ENCODE peak calls at places on chromosome 6, in six cellular contexts. One of them, this sample, is unnamed.

GRCh38 chr6:41836660-41837052 is 49.2 kb downstream of the TOMM6 start:
- DNase-seq in IMR-90: peak; percentile 34
- DNase-seq in GM12878: no peak
- DNase-seq in stomach: no peak
- DNase-seq in sigmoid colon: no peak
- DNase-seq in Peyer's patch: no peak
- DNase-seq in this sample: no peak

GRCh38 chr6:113635222-113635970 is 221.7 kb upstream of the MARCKS start:
- DNase-seq in IMR-90: no peak
- DNase-seq in GM12878: no peak
- DNase-seq in stomach: no peak
- DNase-seq in sigmoid colon: no peak
- DNase-seq in Peyer's patch: no peak
- DNase-seq in this sample: no peak

GRCh38 chr6:113414511-113414910 is 442.6 kb upstream of the MARCKS start:
- DNase-seq in IMR-90: peak; percentile 81
- DNase-seq in GM12878: no peak
- DNase-seq in stomach: peak; percentile 54
- DNase-seq in sigmoid colon: no peak
- DNase-seq in Peyer's patch: no peak
- DNase-seq in this sample: no peak

GRCh38 chr6:158481612-158482473 is 78.0 kb upstream of the TMEM181 start:
- DNase-seq in IMR-90: peak; percentile 85
- DNase-seq in GM12878: no peak
- DNase-seq in stomach: no peak
- DNase-seq in sigmoid colon: no peak
- DNase-seq in Peyer's patch: no peak
- DNase-seq in this sample: no peak

GRCh38 chr6:79450984-79451383 is 86.2 kb downstream of the LCA5 start:
- DNase-seq in IMR-90: no peak
- DNase-seq in GM12878: no peak
- DNase-seq in stomach: no peak
- DNase-seq in sigmoid colon: no peak
- DNase-seq in Peyer's patch: no peak
- DNase-seq in this sample: no peak

GRCh38 chr6:75604294-75604693 is 2.6 kb downstream of the SENP6 start:
- DNase-seq in IMR-90: no peak
- DNase-seq in GM12878: no peak
- DNase-seq in stomach: no peak
- DNase-seq in sigmoid colon: no peak
- DNase-seq in Peyer's patch: no peak
- DNase-seq in this sample: no peak

GRCh38 chr6:56851104-56851503 is 103.8 kb upstream of the BEND6 start:
- DNase-seq in IMR-90: peak; percentile 74
- DNase-seq in GM12878: no peak
- DNase-seq in stomach: no peak
- DNase-seq in sigmoid colon: no peak
- DNase-seq in Peyer's patch: no peak
- DNase-seq in this sample: no peak

GRCh38 chr6:143744593-143745151 is 66.9 kb downstream of the PHACTR2 start:
- DNase-seq in IMR-90: peak; percentile 18
- DNase-seq in GM12878: no peak
- DNase-seq in stomach: peak; percentile 40
- DNase-seq in sigmoid colon: no peak
- DNase-seq in Peyer's patch: no peak
- DNase-seq in this sample: no peak

GRCh38 chr6:44000164-44000842 is 126.9 kb downstream of the MRPL14 start:
- DNase-seq in IMR-90: peak; percentile 25
- DNase-seq in GM12878: peak; percentile 84
- DNase-seq in stomach: no peak
- DNase-seq in sigmoid colon: no peak
- DNase-seq in Peyer's patch: no peak
- DNase-seq in this sample: no peak

GRCh38 chr6:42383421-42384208 is 68.1 kb downstream of the TRERF1 start:
- DNase-seq in IMR-90: no peak
- DNase-seq in GM12878: no peak
- DNase-seq in stomach: no peak
- DNase-seq in sigmoid colon: no peak
- DNase-seq in Peyer's patch: no peak
- DNase-seq in this sample: no peak

GRCh38 chr6:96007663-96008062 is 8.1 kb upstream of the FUT9 start:
- DNase-seq in IMR-90: no peak
- DNase-seq in GM12878: no peak
- DNase-seq in stomach: no peak
- DNase-seq in sigmoid colon: no peak
- DNase-seq in Peyer's patch: no peak
- DNase-seq in this sample: no peak

GRCh38 chr6:2542858-2543218 is 207.9 kb downstream of the MYLK4 start:
- DNase-seq in IMR-90: peak; percentile 89
- DNase-seq in GM12878: peak; percentile 64
- DNase-seq in stomach: no peak
- DNase-seq in sigmoid colon: no peak
- DNase-seq in Peyer's patch: no peak
- DNase-seq in this sample: no peak

GRCh38 chr6:9025796-9026195 is 590.5 kb upstream of the SLC35B3 start:
- DNase-seq in IMR-90: no peak
- DNase-seq in GM12878: no peak
- DNase-seq in stomach: no peak
- DNase-seq in sigmoid colon: no peak
- DNase-seq in Peyer's patch: no peak
- DNase-seq in this sample: no peak
- H3K4me3 ChIP-seq in IMR-90: no peak overlapping the region
- H3K4me3 ChIP-seq in GM12878: no peak overlapping the region
- H3K4me3 ChIP-seq in stomach: no peak overlapping the region
- H3K4me3 ChIP-seq in sigmoid colon: no peak overlapping the region
- H3K4me3 ChIP-seq in Peyer's patch: no peak overlapping the region
- H3K4me3 ChIP-seq in this sample: peak overlapping the region; percentile 18

GRCh38 chr6:30321692-30322388 is 4.9 kb upstream of the TRIM39 start:
- DNase-seq in IMR-90: peak; percentile 29
- DNase-seq in GM12878: no peak
- DNase-seq in stomach: no peak
- DNase-seq in sigmoid colon: no peak
- DNase-seq in Peyer's patch: no peak
- DNase-seq in this sample: no peak
- H3K4me1 ChIP-seq in IMR-90: peaks cover 3% of the 10 kb centered on the region
- H3K4me1 ChIP-seq in GM12878: peaks cover 10% of the 10 kb centered on the region
- H3K4me1 ChIP-seq in stomach: peaks cover 19% of the 10 kb centered on the region
- H3K4me1 ChIP-seq in sigmoid colon: peaks cover 25% of the 10 kb centered on the region
- H3K4me1 ChIP-seq in Peyer's patch: peaks cover 6% of the 10 kb centered on the region
- H3K4me1 ChIP-seq in this sample: peaks cover 31% of the 10 kb centered on the region

GRCh38 chr6:15363523-15364400 is 117.9 kb downstream of the JARID2 start:
- DNase-seq in IMR-90: no peak
- DNase-seq in GM12878: peak; percentile 73
- DNase-seq in stomach: no peak
- DNase-seq in sigmoid colon: no peak
- DNase-seq in Peyer's patch: no peak
- DNase-seq in this sample: no peak
- TF ChIP-seq POLR2A in IMR-90: no peak
- TF ChIP-seq POLR2A in GM12878: no peak
- TF ChIP-seq POLR2A in stomach: no peak
- TF ChIP-seq POLR2A in sigmoid colon: no peak
- TF ChIP-seq POLR2A in Peyer's patch: no peak
- TF ChIP-seq POLR2A in this sample: no peak

GRCh38 chr6:6646859-6647258 is 58.3 kb downstream of the LY86 start:
- DNase-seq in IMR-90: no peak
- DNase-seq in GM12878: no peak
- DNase-seq in stomach: no peak
- DNase-seq in sigmoid colon: no peak
- DNase-seq in Peyer's patch: no peak
- DNase-seq in this sample: no peak

GRCh38 chr6:6648659-6649343 is 60.3 kb downstream of the LY86 start:
- DNase-seq in IMR-90: no peak
- DNase-seq in GM12878: no peak
- DNase-seq in stomach: no peak
- DNase-seq in sigmoid colon: no peak
- DNase-seq in Peyer's patch: no peak
- DNase-seq in this sample: no peak

GRCh38 chr6:6646384-6646783 is 57.9 kb downstream of the LY86 start:
- DNase-seq in IMR-90: no peak
- DNase-seq in GM12878: no peak
- DNase-seq in stomach: no peak
- DNase-seq in sigmoid colon: no peak
- DNase-seq in Peyer's patch: no peak
- DNase-seq in this sample: no peak

GRCh38 chr6:6650839-6651238 is 62.3 kb downstream of the LY86 start:
- DNase-seq in IMR-90: no peak
- DNase-seq in GM12878: no peak
- DNase-seq in stomach: no peak
- DNase-seq in sigmoid colon: no peak
- DNase-seq in Peyer's patch: no peak
- DNase-seq in this sample: no peak

DNA sequence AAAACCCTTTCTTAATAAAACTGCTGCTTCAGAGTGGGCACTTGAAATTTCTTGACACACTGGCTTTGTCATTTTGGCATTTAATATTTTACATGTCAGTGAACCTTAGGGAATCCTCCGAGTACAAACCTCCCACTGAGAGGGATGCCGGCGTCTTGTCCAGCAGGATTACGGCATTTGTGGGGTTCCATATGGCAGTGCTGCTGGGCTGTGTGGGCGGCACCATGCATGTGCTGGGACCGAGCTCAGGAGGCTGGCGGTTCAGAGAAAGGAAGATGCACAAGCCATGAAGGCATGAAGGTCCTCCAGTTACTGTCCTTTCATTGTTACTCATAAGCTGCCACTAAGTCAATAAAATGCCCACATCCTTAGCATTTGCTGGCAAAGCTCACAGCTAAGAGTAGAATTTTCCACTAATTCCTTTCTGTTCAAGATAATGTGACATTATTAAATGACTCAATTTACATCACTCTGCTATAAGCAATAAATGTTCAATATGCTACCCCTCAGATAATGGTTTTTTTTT is 61.4 kb downstream of the LY86 start:
- DNase-seq in IMR-90: no peak
- DNase-seq in GM12878: no peak
- DNase-seq in stomach: no peak
- DNase-seq in sigmoid colon: no peak
- DNase-seq in Peyer's patch: no peak
- DNase-seq in this sample: no peak
- H3K4me3 ChIP-seq in IMR-90: no peak overlapping the region
- H3K4me3 ChIP-seq in GM12878: no peak overlapping the region
- H3K4me3 ChIP-seq in stomach: no peak overlapping the region
- H3K4me3 ChIP-seq in sigmoid colon: no peak overlapping the region
- H3K4me3 ChIP-seq in Peyer's patch: no peak overlapping the region
- H3K4me3 ChIP-seq in this sample: no peak overlapping the region

DNA sequence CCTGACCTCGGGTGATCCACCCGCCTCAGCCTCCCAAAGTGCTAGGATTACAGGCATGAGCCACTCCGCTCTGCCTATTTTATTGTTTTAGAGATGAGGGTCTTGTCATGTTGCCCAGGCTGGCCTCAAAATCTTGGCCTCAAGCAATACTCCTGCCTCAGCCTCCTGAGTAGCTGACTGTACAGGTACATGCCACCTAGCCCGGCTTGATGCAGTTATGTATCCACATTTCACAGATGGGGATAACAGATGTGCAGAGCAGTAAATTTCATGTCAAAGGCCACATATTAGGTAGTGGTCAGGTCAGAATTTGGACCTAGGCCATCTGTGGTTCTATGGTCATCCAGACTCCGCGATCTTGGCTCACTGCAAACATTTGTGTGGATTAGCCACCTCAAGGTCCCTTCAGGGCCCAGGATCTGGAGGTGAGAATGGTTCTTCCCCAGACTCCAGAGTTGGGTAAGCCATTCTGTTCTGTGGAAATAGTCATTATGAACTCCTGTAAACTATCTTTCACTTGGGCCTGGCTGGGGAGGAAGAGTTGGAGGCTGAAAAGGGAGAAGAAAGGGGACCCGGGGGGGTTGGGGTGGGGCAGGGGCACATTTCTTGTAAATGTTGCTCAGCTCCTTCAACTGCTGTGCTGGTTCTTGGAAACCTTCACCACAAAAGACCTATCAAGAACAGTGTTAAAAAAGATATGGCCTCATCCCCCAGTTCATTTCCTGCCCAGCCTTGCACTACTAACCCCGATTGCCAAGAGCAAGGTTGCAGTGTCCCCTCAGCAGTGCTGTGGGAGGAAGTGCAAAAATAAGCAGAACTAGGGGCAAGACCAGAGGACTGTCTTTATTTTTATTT is 13.0 kb downstream of the PIM1 start:
- DNase-seq in IMR-90: no peak
- DNase-seq in GM12878: peak; percentile 32
- DNase-seq in stomach: peak; percentile 37
- DNase-seq in sigmoid colon: no peak
- DNase-seq in Peyer's patch: peak; percentile 72
- DNase-seq in this sample: no peak
- H3K4me1 ChIP-seq in IMR-90: no peaks in the 10 kb centered on the region
- H3K4me1 ChIP-seq in GM12878: peaks cover 3% of the 10 kb centered on the region
- H3K4me1 ChIP-seq in stomach: no peaks in the 10 kb centered on the region
- H3K4me1 ChIP-seq in sigmoid colon: no peaks in the 10 kb centered on the region
- H3K4me1 ChIP-seq in Peyer's patch: no peaks in the 10 kb centered on the region
- H3K4me1 ChIP-seq in this sample: peaks cover 1% of the 10 kb centered on the region

GRCh38 chr6:30617565-30618269 is at the start of gene MRPS18B:
- DNase-seq in IMR-90: peak; percentile 98
- DNase-seq in GM12878: peak; percentile 99
- DNase-seq in stomach: peak; percentile 98
- DNase-seq in sigmoid colon: peak; percentile 99
- DNase-seq in Peyer's patch: peak; percentile 97
- DNase-seq in this sample: peak; percentile 99

GRCh38 chr6:30615958-30616810 is 859 bp downstream of the PPP1R10 start:
- DNase-seq in IMR-90: no peak
- DNase-seq in GM12878: no peak
- DNase-seq in stomach: no peak
- DNase-seq in sigmoid colon: peak; percentile 69
- DNase-seq in Peyer's patch: no peak
- DNase-seq in this sample: no peak

GRCh38 chr6:30615219-30615957 is 1.7 kb downstream of the PPP1R10 start:
- DNase-seq in IMR-90: peak; percentile 91
- DNase-seq in GM12878: no peak
- DNase-seq in stomach: peak; percentile 38
- DNase-seq in sigmoid colon: peak; percentile 71
- DNase-seq in Peyer's patch: no peak
- DNase-seq in this sample: no peak

GRCh38 chr6:30618270-30618787 is 689 bp downstream of the MRPS18B start:
- DNase-seq in IMR-90: no peak
- DNase-seq in GM12878: no peak
- DNase-seq in stomach: peak; percentile 38
- DNase-seq in sigmoid colon: peak; percentile 52
- DNase-seq in Peyer's patch: no peak
- DNase-seq in this sample: no peak

GRCh38 chr6:30616811-30617564 is at the start of gene PPP1R10:
- DNase-seq in IMR-90: peak; percentile 100
- DNase-seq in GM12878: peak; percentile 100
- DNase-seq in stomach: peak; percentile 99
- DNase-seq in sigmoid colon: peak; percentile 100
- DNase-seq in Peyer's patch: peak; percentile 99
- DNase-seq in this sample: peak; percentile 99
- TF ChIP-seq POLR2A in IMR-90: peak; percentile 99
- TF ChIP-seq POLR2A in GM12878: peak; percentile 97
- TF ChIP-seq POLR2A in stomach: peak; percentile 99
- TF ChIP-seq POLR2A in sigmoid colon: peak; percentile 100
- TF ChIP-seq POLR2A in Peyer's patch: peak; percentile 100
- TF ChIP-seq POLR2A in this sample: peak; percentile 100

This sample was measured in suprapubic skin.